ENCODE peak calls at places on chromosome 16, in ten cellular contexts. One of them, this sample, is unnamed.

GRCh38 chr16:15434425-15435215 is at the start of gene BMERB1:
- DNase-seq in upper lobe of left lung: no peak
- DNase-seq in pancreas: peak; percentile 80
- DNase-seq in A549: peak; percentile 77
- DNase-seq in endothelial cell: peak; percentile 64
- DNase-seq in tibial artery: peak; percentile 73
- DNase-seq in heart left ventricle: peak; percentile 82
- DNase-seq in prostate gland: no peak
- DNase-seq in glutamatergic neuron: peak; percentile 94
- DNase-seq in GM13977: peak; percentile 26
- DNase-seq in this sample: peak; percentile 42

GRCh38 chr16:73053038-73053378 is 5.1 kb upstream of the ZFHX3 start:
- DNase-seq in upper lobe of left lung: no peak
- DNase-seq in pancreas: no peak
- DNase-seq in A549: no peak
- DNase-seq in endothelial cell: no peak
- DNase-seq in tibial artery: no peak
- DNase-seq in heart left ventricle: no peak
- DNase-seq in prostate gland: no peak
- DNase-seq in glutamatergic neuron: no peak
- DNase-seq in GM13977: no peak
- DNase-seq in this sample: no peak

GRCh38 chr16:20409398-20410152 is at the start of gene ACSM5:
- DNase-seq in upper lobe of left lung: peak; percentile 43
- DNase-seq in pancreas: peak; percentile 63
- DNase-seq in A549: no peak
- DNase-seq in endothelial cell: no peak
- DNase-seq in tibial artery: peak; percentile 73
- DNase-seq in heart left ventricle: no peak
- DNase-seq in prostate gland: no peak
- DNase-seq in glutamatergic neuron: no peak
- DNase-seq in GM13977: no peak
- DNase-seq in this sample: no peak

GRCh38 chr16:76607317-76607716 is 330.1 kb downstream of the CNTNAP4 start:
- DNase-seq in upper lobe of left lung: no peak
- DNase-seq in pancreas: no peak
- DNase-seq in A549: no peak
- DNase-seq in endothelial cell: no peak
- DNase-seq in tibial artery: no peak
- DNase-seq in heart left ventricle: no peak
- DNase-seq in prostate gland: no peak
- DNase-seq in glutamatergic neuron: no peak
- DNase-seq in GM13977: no peak
- DNase-seq in this sample: no peak

GRCh38 chr16:89200850-89201466 is 621 bp upstream of the SLC22A31 start:
- DNase-seq in upper lobe of left lung: no peak
- DNase-seq in pancreas: peak; percentile 59
- DNase-seq in A549: no peak
- DNase-seq in endothelial cell: no peak
- DNase-seq in tibial artery: no peak
- DNase-seq in heart left ventricle: no peak
- DNase-seq in prostate gland: no peak
- DNase-seq in glutamatergic neuron: peak; percentile 40
- DNase-seq in GM13977: no peak
- DNase-seq in this sample: no peak

GRCh38 chr16:23027386-23027785 is 121.9 kb downstream of the USP31 start:
- DNase-seq in upper lobe of left lung: no peak
- DNase-seq in pancreas: no peak
- DNase-seq in A549: no peak
- DNase-seq in endothelial cell: no peak
- DNase-seq in tibial artery: no peak
- DNase-seq in heart left ventricle: no peak
- DNase-seq in prostate gland: no peak
- DNase-seq in glutamatergic neuron: no peak
- DNase-seq in GM13977: no peak
- DNase-seq in this sample: no peak

GRCh38 chr16:88527186-88527936 is 42.8 kb upstream of the ZC3H18 start:
- DNase-seq in upper lobe of left lung: peak; percentile 52
- DNase-seq in pancreas: peak; percentile 74
- DNase-seq in A549: peak; percentile 78
- DNase-seq in endothelial cell: peak; percentile 85
- DNase-seq in tibial artery: no peak
- DNase-seq in heart left ventricle: peak; percentile 82
- DNase-seq in prostate gland: peak; percentile 44
- DNase-seq in glutamatergic neuron: peak; percentile 82
- DNase-seq in GM13977: peak; percentile 93
- DNase-seq in this sample: peak; percentile 73

GRCh38 chr16:68234188-68235104 is 1.5 kb downstream of the ESRP2 start:
- DNase-seq in upper lobe of left lung: peak; percentile 96
- DNase-seq in pancreas: peak; percentile 99
- DNase-seq in A549: no peak
- DNase-seq in endothelial cell: no peak
- DNase-seq in tibial artery: no peak
- DNase-seq in heart left ventricle: peak; percentile 60
- DNase-seq in prostate gland: peak; percentile 79
- DNase-seq in glutamatergic neuron: no peak
- DNase-seq in GM13977: no peak
- DNase-seq in this sample: no peak

GRCh38 chr16:58636474-58636873 is 6.8 kb upstream of the CNOT1 start:
- DNase-seq in upper lobe of left lung: no peak
- DNase-seq in pancreas: no peak
- DNase-seq in A549: no peak
- DNase-seq in endothelial cell: no peak
- DNase-seq in tibial artery: no peak
- DNase-seq in heart left ventricle: no peak
- DNase-seq in prostate gland: no peak
- DNase-seq in glutamatergic neuron: no peak
- DNase-seq in GM13977: no peak
- DNase-seq in this sample: no peak
- TF ChIP-seq CTCF in upper lobe of left lung: no peak
- TF ChIP-seq CTCF in pancreas: no peak
- TF ChIP-seq CTCF in A549: no peak
- TF ChIP-seq CTCF in endothelial cell: no peak
- TF ChIP-seq CTCF in tibial artery: no peak
- TF ChIP-seq CTCF in heart left ventricle: no peak
- TF ChIP-seq CTCF in prostate gland: no peak
- TF ChIP-seq CTCF in glutamatergic neuron: no peak
- TF ChIP-seq CTCF in GM13977: no peak
- TF ChIP-seq CTCF in this sample: no peak

GRCh38 chr16:4981473-4981872 is 23.3 kb downstream of the SEC14L5 start:
- DNase-seq in upper lobe of left lung: no peak
- DNase-seq in pancreas: no peak
- DNase-seq in A549: no peak
- DNase-seq in endothelial cell: no peak
- DNase-seq in tibial artery: no peak
- DNase-seq in heart left ventricle: no peak
- DNase-seq in prostate gland: no peak
- DNase-seq in glutamatergic neuron: no peak
- DNase-seq in GM13977: no peak
- DNase-seq in this sample: no peak

GRCh38 chr16:4982056-4982867 is 24.1 kb downstream of the SEC14L5 start:
- DNase-seq in upper lobe of left lung: no peak
- DNase-seq in pancreas: no peak
- DNase-seq in A549: no peak
- DNase-seq in endothelial cell: no peak
- DNase-seq in tibial artery: no peak
- DNase-seq in heart left ventricle: no peak
- DNase-seq in prostate gland: no peak
- DNase-seq in glutamatergic neuron: no peak
- DNase-seq in GM13977: no peak
- DNase-seq in this sample: no peak

GRCh38 chr16:4987250-4987579 is 29.1 kb downstream of the SEC14L5 start:
- DNase-seq in upper lobe of left lung: no peak
- DNase-seq in pancreas: no peak
- DNase-seq in A549: no peak
- DNase-seq in endothelial cell: no peak
- DNase-seq in tibial artery: no peak
- DNase-seq in heart left ventricle: no peak
- DNase-seq in prostate gland: no peak
- DNase-seq in glutamatergic neuron: no peak
- DNase-seq in GM13977: no peak
- DNase-seq in this sample: no peak

GRCh38 chr16:4987580-4988374 is 29.6 kb downstream of the SEC14L5 start:
- DNase-seq in upper lobe of left lung: no peak
- DNase-seq in pancreas: no peak
- DNase-seq in A549: peak; percentile 37
- DNase-seq in endothelial cell: no peak
- DNase-seq in tibial artery: no peak
- DNase-seq in heart left ventricle: no peak
- DNase-seq in prostate gland: no peak
- DNase-seq in glutamatergic neuron: no peak
- DNase-seq in GM13977: no peak
- DNase-seq in this sample: no peak

DNA sequence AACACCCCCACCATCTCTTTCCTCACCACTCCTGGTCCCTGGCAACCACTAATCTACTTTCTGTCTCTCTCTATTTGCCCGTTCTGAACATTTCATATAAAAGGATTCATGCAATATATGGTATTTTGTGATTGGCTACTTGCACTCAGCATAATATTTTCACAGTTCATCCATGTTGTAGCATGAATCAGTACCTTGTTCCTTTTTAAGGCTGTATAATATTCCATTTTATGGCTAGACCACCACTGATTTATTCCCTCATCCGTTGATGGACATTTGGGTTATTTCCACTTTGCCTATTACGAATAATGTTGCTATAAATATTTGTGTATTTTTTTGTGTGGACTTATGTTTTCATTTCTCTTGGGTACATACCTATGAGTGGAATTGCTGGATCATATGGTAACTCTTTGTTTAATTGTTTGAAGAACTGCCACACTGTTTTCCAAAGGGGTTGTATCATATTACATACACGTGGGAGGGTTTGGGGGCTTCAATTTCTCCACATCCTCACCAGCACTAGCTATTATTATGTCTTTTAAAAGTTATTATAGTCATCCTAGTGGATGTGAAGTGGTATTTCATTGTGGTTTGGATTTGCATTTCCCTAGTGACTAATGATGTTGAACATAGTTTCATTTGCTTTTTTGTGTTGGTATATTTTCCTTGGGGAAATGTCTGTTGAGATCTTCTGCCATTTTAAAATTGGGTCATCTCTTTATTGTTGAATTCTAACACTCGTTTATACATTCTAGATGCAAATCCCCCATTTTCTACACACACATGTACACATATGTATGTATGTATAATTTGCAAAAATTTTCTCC is 26.3 kb downstream of the SEC14L5 start:
- DNase-seq in upper lobe of left lung: no peak
- DNase-seq in pancreas: no peak
- DNase-seq in A549: no peak
- DNase-seq in endothelial cell: no peak
- DNase-seq in tibial artery: no peak
- DNase-seq in heart left ventricle: no peak
- DNase-seq in prostate gland: no peak
- DNase-seq in glutamatergic neuron: no peak
- DNase-seq in GM13977: no peak
- DNase-seq in this sample: no peak
- TF ChIP-seq CTCF in upper lobe of left lung: no peak
- TF ChIP-seq CTCF in pancreas: no peak
- TF ChIP-seq CTCF in A549: no peak
- TF ChIP-seq CTCF in endothelial cell: no peak
- TF ChIP-seq CTCF in tibial artery: no peak
- TF ChIP-seq CTCF in heart left ventricle: no peak
- TF ChIP-seq CTCF in prostate gland: no peak
- TF ChIP-seq CTCF in glutamatergic neuron: no peak
- TF ChIP-seq CTCF in GM13977: no peak
- TF ChIP-seq CTCF in this sample: no peak

GRCh38 chr16:69565611-69566436 is at the start of gene NFAT5:
- DNase-seq in upper lobe of left lung: peak; percentile 92
- DNase-seq in pancreas: peak; percentile 93
- DNase-seq in A549: peak; percentile 72
- DNase-seq in endothelial cell: peak; percentile 97
- DNase-seq in tibial artery: peak; percentile 82
- DNase-seq in heart left ventricle: peak; percentile 95
- DNase-seq in prostate gland: peak; percentile 88
- DNase-seq in glutamatergic neuron: peak; percentile 87
- DNase-seq in GM13977: peak; percentile 87
- DNase-seq in this sample: peak; percentile 100

GRCh38 chr16:69566437-69567030 is 768 bp downstream of the NFAT5 start:
- DNase-seq in upper lobe of left lung: peak; percentile 55
- DNase-seq in pancreas: peak; percentile 61
- DNase-seq in A549: peak; percentile 49
- DNase-seq in endothelial cell: peak; percentile 47
- DNase-seq in tibial artery: peak; percentile 74
- DNase-seq in heart left ventricle: peak; percentile 75
- DNase-seq in prostate gland: peak; percentile 55
- DNase-seq in glutamatergic neuron: no peak
- DNase-seq in GM13977: peak; percentile 78
- DNase-seq in this sample: no peak

GRCh38 chr16:69564845-69565610 is 738 bp upstream of the NFAT5 start:
- DNase-seq in upper lobe of left lung: no peak
- DNase-seq in pancreas: no peak
- DNase-seq in A549: no peak
- DNase-seq in endothelial cell: no peak
- DNase-seq in tibial artery: no peak
- DNase-seq in heart left ventricle: no peak
- DNase-seq in prostate gland: no peak
- DNase-seq in glutamatergic neuron: no peak
- DNase-seq in GM13977: no peak
- DNase-seq in this sample: no peak

GRCh38 chr16:69563605-69564580 is 1.9 kb upstream of the NFAT5 start:
- DNase-seq in upper lobe of left lung: no peak
- DNase-seq in pancreas: no peak
- DNase-seq in A549: no peak
- DNase-seq in endothelial cell: no peak
- DNase-seq in tibial artery: no peak
- DNase-seq in heart left ventricle: no peak
- DNase-seq in prostate gland: no peak
- DNase-seq in glutamatergic neuron: no peak
- DNase-seq in GM13977: peak; percentile 75
- DNase-seq in this sample: peak; percentile 27

GRCh38 chr16:69567031-69567680 is 1.4 kb downstream of the NFAT5 start:
- DNase-seq in upper lobe of left lung: peak; percentile 42
- DNase-seq in pancreas: no peak
- DNase-seq in A549: no peak
- DNase-seq in endothelial cell: peak; percentile 21
- DNase-seq in tibial artery: peak; percentile 27
- DNase-seq in heart left ventricle: no peak
- DNase-seq in prostate gland: peak; percentile 29
- DNase-seq in glutamatergic neuron: no peak
- DNase-seq in GM13977: peak; percentile 45
- DNase-seq in this sample: no peak
- TF ChIP-seq CTCF in upper lobe of left lung: no peak
- TF ChIP-seq CTCF in pancreas: no peak
- TF ChIP-seq CTCF in A549: no peak
- TF ChIP-seq CTCF in endothelial cell: no peak
- TF ChIP-seq CTCF in tibial artery: peak; percentile 16
- TF ChIP-seq CTCF in heart left ventricle: no peak
- TF ChIP-seq CTCF in prostate gland: no peak
- TF ChIP-seq CTCF in glutamatergic neuron: no peak
- TF ChIP-seq CTCF in GM13977: peak; percentile 16
- TF ChIP-seq CTCF in this sample: no peak

DNA sequence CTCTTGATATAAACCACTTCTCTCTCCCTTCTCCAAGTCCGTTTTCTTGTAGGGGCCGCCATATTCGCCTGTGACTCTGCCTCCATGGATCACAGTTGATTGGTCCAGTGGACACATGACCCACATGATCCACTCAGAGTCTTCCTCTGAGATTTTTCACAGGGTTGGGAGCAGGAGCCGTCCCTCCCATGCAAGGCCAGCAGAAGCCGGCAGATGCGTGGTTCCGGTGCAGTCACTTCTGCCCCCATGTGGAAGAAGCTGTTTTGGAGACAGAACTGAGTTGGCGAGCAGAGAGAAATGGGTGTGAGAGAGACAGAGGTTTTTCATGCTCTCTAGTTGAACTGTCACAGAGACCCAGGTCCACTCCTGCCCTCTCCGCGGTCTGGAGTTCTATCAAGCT is 83.3 kb downstream of the C16orf95 start:
- DNase-seq in upper lobe of left lung: no peak
- DNase-seq in pancreas: no peak
- DNase-seq in A549: no peak
- DNase-seq in endothelial cell: peak; percentile 21
- DNase-seq in tibial artery: no peak
- DNase-seq in heart left ventricle: no peak
- DNase-seq in prostate gland: no peak
- DNase-seq in glutamatergic neuron: no peak
- DNase-seq in GM13977: no peak
- DNase-seq in this sample: no peak
- TF ChIP-seq CTCF in upper lobe of left lung: no peak
- TF ChIP-seq CTCF in pancreas: no peak
- TF ChIP-seq CTCF in A549: no peak
- TF ChIP-seq CTCF in endothelial cell: no peak
- TF ChIP-seq CTCF in tibial artery: no peak
- TF ChIP-seq CTCF in heart left ventricle: peak; percentile 18
- TF ChIP-seq CTCF in prostate gland: no peak
- TF ChIP-seq CTCF in glutamatergic neuron: no peak
- TF ChIP-seq CTCF in GM13977: no peak
- TF ChIP-seq CTCF in this sample: no peak